ENCODE peak calls at places on chromosomes 11 and 22, in six cellular contexts. C is Daoy; T is foreskin fibroblast; O is C1 segment of cervical spinal cord; N is CD4-positive, alpha-beta memory T cell; J is Right ventricle myocardium superior. E is an unnamed sample.

GRCh38 chr11:111540114-111540920 is at the start of gene LAYN:
- DNase-seq in C (peak), T (peak), O (peak), N (no peak), J (peak), E (peak)

GRCh38 chr11:111843659-111844058 is 27.7 kb downstream of the ALG9 start:
- DNase-seq in C (no peak), T (no peak), O (no peak), N (no peak), J (no peak), E (no peak)

GRCh38 chr22:35186492-35186891 is 70.8 kb upstream of the HMGXB4 start:
- DNase-seq in C (no peak), T (no peak), O (no peak), N (no peak), J (no peak), E (no peak)

GRCh38 chr22:44838316-44839016 is 86.1 kb downstream of the ARHGAP8 start:
- DNase-seq in C (no peak), T (no peak), O (no peak), N (no peak), J (no peak), E (no peak)

GRCh38 chr11:122863704-122864326 is 18.7 kb upstream of the JHY start:
- DNase-seq in C (peak), T (peak), O (no peak), N (peak), J (peak), E (peak)

GRCh38 chr11:47726878-47727514 is 11.8 kb upstream of the AGBL2 start:
- DNase-seq in C (no peak), T (no peak), O (no peak), N (no peak), J (no peak), E (no peak)

GRCh38 chr22:35021166-35021565 is 44.8 kb upstream of the ISX start:
- DNase-seq in C (no peak), T (no peak), O (no peak), N (no peak), J (no peak), E (no peak)

GRCh38 chr22:43749473-43749872 is 62.6 kb downstream of the EFCAB6 start:
- DNase-seq in C (no peak), T (no peak), O (no peak), N (no peak), J (no peak), E (no peak)

GRCh38 chr22:41976961-41977566 is 7.8 kb downstream of the SEPTIN3 start:
- DNase-seq in C (peak), T (no peak), O (no peak), N (no peak), J (no peak), E (peak)

GRCh38 chr11:121330614-121331435 is 38.3 kb downstream of the SC5D start:
- DNase-seq in C (no peak), T (no peak), O (no peak), N (no peak), J (no peak), E (no peak)

GRCh38 chr11:114054830-114055229 is 4.7 kb upstream of the ZBTB16 start:
- DNase-seq in C (no peak), T (no peak), O (no peak), N (no peak), J (no peak), E (no peak)

GRCh38 chr11:77642228-77642627 is 4.6 kb upstream of the CLNS1A start:
- DNase-seq in C (no peak), T (no peak), O (no peak), N (no peak), J (no peak), E (no peak)

GRCh38 chr11:70951139-70951804 is 301.1 kb downstream of the SHANK2 start:
- DNase-seq in C (no peak), T (no peak), O (no peak), N (no peak), J (no peak), E (no peak)

GRCh38 chr11:112610996-112611795 is 350.0 kb upstream of the NCAM1 start:
- DNase-seq in C (peak), T (no peak), O (no peak), N (no peak), J (no peak), E (no peak)

GRCh38 chr11:73426184-73426845 is 50.1 kb downstream of the RELT start:
- DNase-seq in C (no peak), T (no peak), O (no peak), N (no peak), J (no peak), E (no peak)

GRCh38 chr11:64593156-64594105 is 2.4 kb downstream of the SLC22A12 start:
- DNase-seq in C (no peak), T (no peak), O (no peak), N (no peak), J (peak), E (no peak)

GRCh38 chr22:31143537-31143936 is 3.2 kb upstream of the PLA2G3 start:
- DNase-seq in C (no peak), T (no peak), O (no peak), N (no peak), J (no peak), E (no peak)

GRCh38 chr11:1234054-1234720 is 11.3 kb downstream of the MUC5B start:
- DNase-seq in C (no peak), T (no peak), O (no peak), N (no peak), J (peak), E (no peak)

GRCh38 chr11:45664376-45665205 is 831 bp downstream of the CHST1 start:
- DNase-seq in C (no peak), T (no peak), O (no peak), N (no peak), J (no peak), E (peak)

GRCh38 chr22:35930933-35931332 is 97.7 kb downstream of the RBFOX2 start:
- DNase-seq in C (peak), T (peak), O (no peak), N (no peak), J (no peak), E (no peak)

GRCh38 chr11:84914511-84914910 is 712.6 kb downstream of the DLG2 start:
- DNase-seq in C (no peak), T (no peak), O (no peak), N (no peak), J (no peak), E (no peak)

GRCh38 chr22:42188808-42189447 is 58.3 kb upstream of the CYP2D6 start:
- DNase-seq in C (peak), T (no peak), O (no peak), N (no peak), J (no peak), E (no peak)

GRCh38 chr22:19568337-19569311 is 44.4 kb upstream of the CLDN5 start:
- DNase-seq in C (peak), T (peak), O (no peak), N (no peak), J (no peak), E (no peak)

GRCh38 chr22:24894998-24895397 is 51.5 kb downstream of the LHFPL7 start:
- DNase-seq in C (peak), T (peak), O (no peak), N (no peak), J (peak), E (no peak)

GRCh38 chr11:13207665-13208594 is 69.7 kb upstream of the BMAL1 start:
- DNase-seq in C (peak), T (peak), O (no peak), N (peak), J (peak), E (peak)

GRCh38 chr22:38232196-38232595 is 30.4 kb downstream of the MAFF start:
- DNase-seq in C (no peak), T (no peak), O (no peak), N (no peak), J (no peak), E (no peak)

GRCh38 chr11:87454246-87454645 is 416.5 kb downstream of the TMEM135 start:
- DNase-seq in C (no peak), T (no peak), O (no peak), N (no peak), J (no peak), E (no peak)

GRCh38 chr11:42768576-42768975 is 543.2 kb upstream of the API5 start:
- DNase-seq in C (no peak), T (no peak), O (no peak), N (no peak), J (no peak), E (no peak)

GRCh38 chr11:105177658-105178057 is 38.1 kb upstream of the CARD18 start:
- DNase-seq in C (peak), T (peak), O (no peak), N (no peak), J (no peak), E (no peak)

GRCh38 chr11:945986-946385 is 20.3 kb downstream of the AP2A2 start:
- DNase-seq in C (no peak), T (no peak), O (no peak), N (no peak), J (no peak), E (no peak)

GRCh38 chr11:17752144-17752543 is 17.6 kb downstream of the KCNC1 start:
- DNase-seq in C (no peak), T (no peak), O (no peak), N (no peak), J (peak), E (no peak)

GRCh38 chr11:4025248-4025956 is 69.2 kb upstream of the RRM1 start:
- DNase-seq in C (no peak), T (no peak), O (no peak), N (no peak), J (no peak), E (no peak)

GRCh38 chr11:91005458-91005857 is 782.6 kb upstream of the CHORDC1 start:
- DNase-seq in C (no peak), T (no peak), O (no peak), N (no peak), J (no peak), E (no peak)

GRCh38 chr11:122976734-122977454 is 4.7 kb downstream of the BSX start:
- DNase-seq in C (peak), T (no peak), O (no peak), N (no peak), J (no peak), E (no peak)